ENCODE peak calls at places on chromosomes 11 and 22, in five cellular contexts. Q is IMR-90, S is kidney epithelial cell, M is colonic mucosa, B is upper lobe of right lung. L is an unnamed sample.

GRCh38 chr11:61068581-61068980 is 33.7 kb upstream of the CD5 start:
- DNase-seq in Q (no peak), S (no peak), M (no peak), B (no peak), L (no peak)

GRCh38 chr11:130516175-130516867 is 67.9 kb downstream of the ADAMTS15 start:
- DNase-seq in Q (no peak), S (no peak), M (no peak), B (no peak), L (no peak)

GRCh38 chr11:19530505-19530904 is 182.1 kb upstream of the NAV2 start:
- DNase-seq in Q (no peak), S (no peak), M (no peak), B (no peak), L (no peak)

GRCh38 chr22:40043086-40043485 is 48.3 kb downstream of the FAM83F start:
- DNase-seq in Q (no peak), S (no peak), M (no peak), B (no peak), L (no peak)

GRCh38 chr11:64892411-64892831 is 14.0 kb upstream of the EHD1 start:
- DNase-seq in Q (no peak), S (no peak), M (peak; percentile 32), B (no peak), L (no peak)

GRCh38 chr11:98143661-98144060 is 877.1 kb upstream of the CNTN5 start:
- DNase-seq in Q (no peak), S (peak; percentile 55), M (no peak), B (no peak), L (no peak)

GRCh38 chr22:20404881-20405280 is 10.9 kb downstream of the ZNF74 start:
- DNase-seq in Q (no peak), S (no peak), M (no peak), B (no peak), L (peak; percentile 26)

GRCh38 chr11:26827567-26828037 is 105.7 kb upstream of the SLC5A12 start:
- DNase-seq in Q (peak; percentile 30), S (peak; percentile 25), M (no peak), B (no peak), L (no peak)

GRCh38 chr11:73154178-73154577 is 12.1 kb upstream of the FCHSD2 start:
- DNase-seq in Q (no peak), S (no peak), M (no peak), B (no peak), L (no peak)

GRCh38 chr11:128687321-128687720 is 6.6 kb upstream of the FLI1 start:
- DNase-seq in Q (no peak), S (no peak), M (peak; percentile 46), B (peak; percentile 74), L (peak; percentile 89)

GRCh38 chr22:26893034-26893710 is 235.8 kb downstream of the MIAT start:
- DNase-seq in Q (no peak), S (no peak), M (no peak), B (no peak), L (peak; percentile 39)

GRCh38 chr11:68457214-68457897 is 3.2 kb upstream of the PPP6R3 start:
- DNase-seq in Q (no peak), S (no peak), M (no peak), B (peak; percentile 13), L (peak; percentile 6)

GRCh38 chr11:90646706-90647105 is 423.9 kb upstream of the CHORDC1 start:
- DNase-seq in Q (no peak), S (peak; percentile 51), M (no peak), B (no peak), L (no peak)

GRCh38 chr11:69186316-69187266 is 30.9 kb downstream of the SMIM38 start:
- DNase-seq in Q (no peak), S (no peak), M (no peak), B (no peak), L (no peak)

GRCh38 chr11:70502677-70503076 is 104.3 kb downstream of the CTTN start:
- DNase-seq in Q (no peak), S (no peak), M (no peak), B (peak; percentile 42), L (no peak)

GRCh38 chr22:18031670-18032454 is 7.5 kb upstream of the MICAL3 start:
- DNase-seq in Q (peak; percentile 97), S (peak; percentile 94), M (no peak), B (no peak), L (no peak)

GRCh38 chr22:43343262-43343988 is at the start of gene SCUBE1:
- DNase-seq in Q (no peak), S (no peak), M (peak; percentile 48), B (peak; percentile 85), L (peak; percentile 99)

GRCh38 chr11:95790933-95791247 is 592 bp downstream of the CEP57 start:
- DNase-seq in Q (peak; percentile 64), S (no peak), M (peak; percentile 85), B (peak; percentile 89), L (peak; percentile 33)

GRCh38 chr11:126408496-126408895 is 53.0 kb downstream of the ST3GAL4 start:
- DNase-seq in Q (no peak), S (no peak), M (no peak), B (no peak), L (peak; percentile 11)

GRCh38 chr22:44403930-44404329 is 91.2 kb upstream of the SHISAL1 start:
- DNase-seq in Q (no peak), S (no peak), M (no peak), B (peak; percentile 51), L (no peak)

GRCh38 chr11:130765951-130766649 is 150.2 kb downstream of the SNX19 start:
- DNase-seq in Q (no peak), S (no peak), M (no peak), B (no peak), L (no peak)

GRCh38 chr22:27531782-27532530 is 269.6 kb downstream of the MN1 start:
- DNase-seq in Q (peak; percentile 82), S (peak; percentile 67), M (no peak), B (no peak), L (no peak)

DNA sequence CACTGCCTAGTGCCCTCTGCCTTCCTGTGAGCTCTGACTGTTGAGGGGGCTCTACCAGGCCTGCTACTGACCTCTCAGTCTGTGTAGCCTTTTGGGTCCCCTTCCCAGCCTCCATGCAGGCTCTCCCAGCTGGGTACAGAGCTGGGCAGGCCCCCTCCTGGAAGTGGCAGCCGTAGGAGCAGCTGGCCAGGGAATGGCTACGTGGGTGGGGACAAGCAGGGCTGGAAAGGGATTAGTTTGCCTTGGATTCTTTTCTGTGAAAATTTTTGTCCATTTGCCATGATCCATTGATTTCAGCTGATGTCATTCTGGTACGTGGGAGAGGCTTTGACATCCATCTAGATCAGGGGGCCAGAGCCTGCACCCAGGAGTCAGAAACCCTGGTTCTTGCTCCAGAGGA is 23.9 kb upstream of the NECTIN1 start:
- DNase-seq in Q (no peak), S (no peak), M (no peak), B (peak; percentile 54), L (no peak)
- H3K27me3 ChIP-seq in Q (peaks cover 39% of the 10 kb centered on the region), S (peaks cover 31% of the 10 kb centered on the region), M (no peaks in the 10 kb centered on the region), B (peaks cover 14% of the 10 kb centered on the region), L (no peaks in the 10 kb centered on the region)

GRCh38 chr22:35766654-35767580 is 49.2 kb downstream of the APOL5 start:
- DNase-seq in Q (no peak), S (no peak), M (no peak), B (no peak), L (no peak)
- H3K4me3 ChIP-seq in Q (no peak overlapping the region), S (no peak overlapping the region), M (no peak overlapping the region), B (no peak overlapping the region), L (no peak overlapping the region)

GRCh38 chr11:79336740-79337517 is 103.9 kb downstream of the TENM4 start:
- DNase-seq in Q (peak; percentile 24), S (no peak), M (no peak), B (no peak), L (no peak)
- H3K27me3 ChIP-seq in Q (no peaks in the 10 kb centered on the region), S (no peaks in the 10 kb centered on the region), M (no peaks in the 10 kb centered on the region), B (no peaks in the 10 kb centered on the region), L (no peaks in the 10 kb centered on the region)

GRCh38 chr11:76667271-76667818 is 3.2 kb downstream of the LRRC32 start:
- DNase-seq in Q (no peak), S (no peak), M (no peak), B (peak; percentile 27), L (no peak)

GRCh38 chr11:76667856-76668255 is 2.7 kb downstream of the LRRC32 start:
- DNase-seq in Q (no peak), S (no peak), M (no peak), B (peak; percentile 38), L (no peak)

GRCh38 chr11:76669901-76670474 is 559 bp downstream of the LRRC32 start:
- DNase-seq in Q (peak; percentile 88), S (peak; percentile 39), M (peak; percentile 49), B (peak; percentile 55), L (no peak)

GRCh38 chr11:76666830-76667229 is 3.7 kb downstream of the LRRC32 start:
- DNase-seq in Q (no peak), S (no peak), M (no peak), B (peak; percentile 6), L (no peak)

GRCh38 chr11:76668362-76669155 is 2.0 kb downstream of the LRRC32 start:
- DNase-seq in Q (no peak), S (no peak), M (no peak), B (peak; percentile 39), L (no peak)
- H3K4me3 ChIP-seq in Q (no peak overlapping the region), S (no peak overlapping the region), M (peak overlapping the region; percentile 18), B (peak overlapping the region; percentile 44), L (no peak overlapping the region)

DNA sequence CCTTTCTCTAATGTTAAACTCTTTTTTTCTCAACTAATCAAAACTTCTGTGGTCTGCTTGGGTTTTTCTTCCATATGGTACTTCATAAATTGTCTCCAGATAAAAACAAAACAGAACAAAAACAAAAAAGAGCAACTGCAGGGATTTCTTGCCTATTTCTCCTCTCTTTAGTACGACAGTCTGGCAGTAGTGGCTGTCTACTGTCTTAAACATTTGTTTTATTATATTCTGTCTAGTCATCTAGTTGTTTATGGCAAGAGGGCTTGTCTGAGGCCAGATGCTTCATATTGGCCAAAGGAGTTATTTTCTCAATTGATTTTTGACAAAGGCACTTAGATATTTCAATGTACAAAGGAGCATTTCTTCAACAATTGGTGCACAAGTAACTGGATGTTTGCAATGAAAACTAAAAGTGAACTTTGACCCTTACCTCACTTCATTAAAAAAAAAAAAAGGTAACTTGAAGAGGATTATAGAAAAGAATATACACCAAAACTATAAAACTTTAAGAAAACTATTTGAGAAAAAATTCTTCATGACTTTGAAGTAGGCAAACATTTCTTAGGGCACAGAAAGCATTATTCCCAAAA is 404.2 kb downstream of the LUZP2 start:
- DNase-seq in Q (no peak), S (no peak), M (no peak), B (no peak), L (no peak)
- H3K27me3 ChIP-seq in Q (no peaks in the 10 kb centered on the region), S (no peaks in the 10 kb centered on the region), M (no peaks in the 10 kb centered on the region), B (no peaks in the 10 kb centered on the region), L (no peaks in the 10 kb centered on the region)

GRCh38 chr11:34050536-34050935 is 995 bp upstream of the CAPRIN1 start:
- DNase-seq in Q (peak; percentile 10), S (no peak), M (no peak), B (no peak), L (no peak)
- H3K4me3 ChIP-seq in Q (peak overlapping the region; percentile 67), S (peak overlapping the region; percentile 82), M (peak overlapping the region; percentile 93), B (peak overlapping the region; percentile 98), L (peak overlapping the region; percentile 99)

GRCh38 chr22:49622241-49623105 is 205.2 kb downstream of the BRD1 start:
- DNase-seq in Q (no peak), S (no peak), M (no peak), B (no peak), L (no peak)
- H3K27me3 ChIP-seq in Q (no peaks in the 10 kb centered on the region), S (no peaks in the 10 kb centered on the region), M (no peaks in the 10 kb centered on the region), B (no peaks in the 10 kb centered on the region), L (no peaks in the 10 kb centered on the region)